ENCODE peak calls at places on chromosomes 13 and 19, in four cellular contexts. Z is cardiac muscle cell, H is omental fat pad, B is SK-N-DZ. P is an unnamed sample.

GRCh38 chr19:35641515-35642151 is at the start of gene ETV2:
- DNase-seq in Z (peak; percentile 24), H (no peak), B (peak; percentile 32), P (peak; percentile 79)

GRCh38 chr19:17359905-17360800 is 17.0 kb downstream of the PLVAP start:
- DNase-seq in H (no peak), B (no peak), Z (no peak), P (no peak)

GRCh38 chr19:2202366-2202765 is 33.8 kb downstream of the PLEKHJ1 start:
- DNase-seq in B (no peak), H (no peak), Z (no peak), P (no peak)

GRCh38 chr13:49926019-49926418 is 10.1 kb downstream of the SPRYD7 start:
- DNase-seq in B (no peak), Z (no peak), H (no peak), P (no peak)

GRCh38 chr19:54137913-54138776 is 583 bp downstream of the CNOT3 start:
- DNase-seq in B (no peak), Z (peak; percentile 37), H (no peak), P (peak; percentile 47)

GRCh38 chr13:112477070-112477619 is 101.0 kb downstream of the SPACA7 start:
- DNase-seq in Z (no peak), B (no peak), H (no peak), P (no peak)

GRCh38 chr13:39419866-39420265 is 183.1 kb downstream of the LHFPL6 start:
- DNase-seq in Z (peak; percentile 13), B (peak; percentile 28), H (no peak), P (no peak)

GRCh38 chr13:29073762-29074161 is 253.6 kb downstream of the MTUS2 start:
- DNase-seq in B (no peak), H (no peak), Z (no peak), P (peak; percentile 42)

GRCh38 chr19:19652482-19653295 is 9.2 kb upstream of the GMIP start:
- DNase-seq in B (no peak), H (no peak), Z (no peak), P (no peak)

GRCh38 chr19:1929051-1929742 is 11.8 kb upstream of the CSNK1G2 start:
- DNase-seq in Z (peak; percentile 88), B (peak; percentile 70), H (peak; percentile 65), P (peak; percentile 89)

GRCh38 chr19:48137411-48137810 is 26.8 kb upstream of the PLA2G4C start:
- DNase-seq in Z (no peak), B (no peak), H (no peak), P (no peak)

GRCh38 chr19:20482721-20483120 is 82.9 kb downstream of the ZNF737 start:
- DNase-seq in B (no peak), Z (no peak), H (no peak), P (peak; percentile 57)

GRCh38 chr13:97279913-97280312 is 57.8 kb downstream of the MBNL2 start:
- DNase-seq in Z (no peak), B (no peak), H (no peak), P (no peak)

GRCh38 chr19:46471116-46471733 is at the start of gene PNMA8A:
- DNase-seq in Z (peak; percentile 95), H (no peak), B (peak; percentile 83), P (peak; percentile 96)

GRCh38 chr13:110126391-110126961 is 180.5 kb downstream of the COL4A1 start:
- DNase-seq in H (no peak), B (no peak), Z (peak; percentile 70), P (peak; percentile 54)

GRCh38 chr13:89315287-89315686 is 1644.1 kb downstream of the SLITRK5 start:
- DNase-seq in H (no peak), Z (no peak), B (no peak), P (no peak)

GRCh38 chr13:39688278-39688677 is 32.8 kb downstream of the COG6 start:
- DNase-seq in H (no peak), Z (no peak), B (no peak), P (no peak)

GRCh38 chr13:42041684-42042035 is 6.8 kb upstream of the DGKH start:
- DNase-seq in H (peak; percentile 24), B (peak; percentile 53), Z (peak; percentile 73), P (peak; percentile 83)

GRCh38 chr19:12065100-12065538 is 588 bp downstream of the ZNF844 start:
- DNase-seq in B (peak; percentile 13), H (no peak), Z (peak; percentile 45), P (peak; percentile 61)

GRCh38 chr19:850221-850978 is 1.7 kb upstream of the ELANE start:
- DNase-seq in B (peak; percentile 67), H (peak; percentile 65), Z (peak; percentile 24), P (peak; percentile 65)

GRCh38 chr13:110405597-110406450 is 98.7 kb downstream of the COL4A2 start:
- DNase-seq in B (no peak), H (no peak), Z (no peak), P (no peak)

GRCh38 chr19:51166846-51167490 is 24.9 kb downstream of the SIGLEC7 start:
- DNase-seq in B (no peak), Z (no peak), H (no peak), P (no peak)

GRCh38 chr13:48216204-48216711 is 16.7 kb upstream of the ITM2B start:
- DNase-seq in B (no peak), H (no peak), Z (no peak), P (peak; percentile 18)

GRCh38 chr13:112105884-112106283 is 38.9 kb downstream of the SOX1 start:
- DNase-seq in H (no peak), Z (peak; percentile 6), B (no peak), P (peak; percentile 82)

GRCh38 chr13:80010846-80011245 is 330.1 kb downstream of the SPRY2 start:
- DNase-seq in H (no peak), B (no peak), Z (no peak), P (no peak)

GRCh38 chr13:35720690-35721554 is 244.4 kb upstream of the MAB21L1 start:
- DNase-seq in B (peak; percentile 87), Z (peak; percentile 80), H (no peak), P (peak; percentile 84)

GRCh38 chr13:93977986-93978385 is 501.5 kb downstream of the DCT start:
- DNase-seq in Z (no peak), B (no peak), H (no peak), P (no peak)

GRCh38 chr13:113178896-113179167 is 20.4 kb downstream of the PROZ start:
- DNase-seq in B (no peak), H (no peak), Z (no peak), P (no peak)

GRCh38 chr13:40116008-40116407 is 460.5 kb downstream of the COG6 start:
- DNase-seq in Z (peak; percentile 5), B (no peak), H (no peak), P (peak; percentile 5)

GRCh38 chr13:21637296-21637695 is 33.3 kb upstream of the MICU2 start:
- DNase-seq in Z (no peak), H (peak; percentile 46), B (no peak), P (peak; percentile 10)

GRCh38 chr13:106619688-106620555 is 52.0 kb upstream of the ARGLU1 start:
- DNase-seq in H (no peak), Z (peak; percentile 77), B (peak; percentile 66), P (peak; percentile 90)

GRCh38 chr19:23972161-23972560 is 57.5 kb downstream of the ZNF726 start:
- DNase-seq in H (no peak), Z (no peak), B (no peak), P (no peak)

GRCh38 chr13:111537115-111537728 is 216.8 kb downstream of the TEX29 start:
- DNase-seq in H (no peak), B (no peak), Z (no peak), P (no peak)

GRCh38 chr13:33487575-33488243 is 202.2 kb upstream of the STARD13 start:
- DNase-seq in B (peak; percentile 12), Z (no peak), H (no peak), P (peak; percentile 38)

GRCh38 chr13:79492313-79492798 is 11.4 kb downstream of the NDFIP2 start:
- DNase-seq in Z (no peak), H (no peak), B (no peak), P (peak; percentile 38)

GRCh38 chr19:5547881-5548280 is 19.9 kb downstream of the TINCR start:
- DNase-seq in B (peak; percentile 81), H (no peak), Z (peak; percentile 55), P (peak; percentile 87)